ENCODE peak calls at places on chromosomes 4 and X, in six cellular contexts. I is tibial artery, Z is neural progenitor cell, E is GM23248, W is right cardiac atrium, A is cardiac muscle cell. X is an unnamed sample.

GRCh38 chr4:60865238-60865637 is 334.9 kb upstream of the ADGRL3 start:
- DNase-seq in E (no peak), Z (peak; percentile 53), A (peak; percentile 29), I (no peak), W (no peak), X (no peak)

GRCh38 chr4:176193898-176194297 is 1.5 kb downstream of the SPATA4 start:
- DNase-seq in A (peak; percentile 21), Z (no peak), I (no peak), E (peak; percentile 96), W (no peak), X (no peak)

GRCh38 chrX:103051260-103051789 is 12.6 kb downstream of the BEX1 start:
- DNase-seq in A (no peak), Z (no peak), W (no peak), I (no peak), E (no peak), X (no peak)

GRCh38 chrX:70455366-70456202 is 10.9 kb downstream of the DLG3 start:
- DNase-seq in Z (peak; percentile 60), W (no peak), I (no peak), A (no peak), E (no peak), X (no peak)

GRCh38 chr4:41525129-41525528 is 12.8 kb upstream of the LIMCH1 start:
- DNase-seq in E (no peak), Z (peak; percentile 75), W (no peak), A (peak; percentile 83), I (no peak), X (no peak)

GRCh38 chr4:121923306-121923705 is 28.6 kb downstream of the TRPC3 start:
- DNase-seq in E (no peak), Z (no peak), A (no peak), I (no peak), W (no peak), X (no peak)

GRCh38 chrX:74179071-74179470 is 124.9 kb upstream of the ZCCHC13 start:
- DNase-seq in E (peak; percentile 39), W (no peak), I (no peak), A (peak; percentile 43), Z (no peak), X (no peak)

GRCh38 chrX:134537179-134537945 is 77.4 kb downstream of the HPRT1 start:
- DNase-seq in Z (no peak), I (no peak), E (peak; percentile 73), W (no peak), A (peak; percentile 85), X (no peak)

GRCh38 chrX:135518161-135518560 is 2.3 kb upstream of the INTS6L start:
- DNase-seq in A (no peak), Z (no peak), I (no peak), E (no peak), W (no peak), X (no peak)

GRCh38 chrX:66018585-66019309 is 21.1 kb downstream of the VSIG4 start:
- DNase-seq in A (no peak), Z (no peak), I (no peak), E (no peak), W (no peak), X (no peak)

GRCh38 chr4:8647626-8648025 is 55.1 kb downstream of the CPZ start:
- DNase-seq in W (no peak), I (no peak), Z (no peak), A (no peak), E (no peak), X (no peak)

GRCh38 chr4:173535932-173536331 is 5.9 kb upstream of the HAND2 start:
- DNase-seq in E (peak; percentile 14), I (no peak), Z (no peak), A (no peak), W (no peak), X (no peak)

GRCh38 chrX:23478561-23478960 is 143.9 kb downstream of the PTCHD1 start:
- DNase-seq in A (no peak), W (no peak), I (no peak), Z (no peak), E (no peak), X (no peak)

GRCh38 chr4:115030281-115030680 is 83.1 kb downstream of the NDST4 start:
- DNase-seq in Z (no peak), I (no peak), E (peak; percentile 55), A (no peak), W (no peak), X (no peak)

DNA sequence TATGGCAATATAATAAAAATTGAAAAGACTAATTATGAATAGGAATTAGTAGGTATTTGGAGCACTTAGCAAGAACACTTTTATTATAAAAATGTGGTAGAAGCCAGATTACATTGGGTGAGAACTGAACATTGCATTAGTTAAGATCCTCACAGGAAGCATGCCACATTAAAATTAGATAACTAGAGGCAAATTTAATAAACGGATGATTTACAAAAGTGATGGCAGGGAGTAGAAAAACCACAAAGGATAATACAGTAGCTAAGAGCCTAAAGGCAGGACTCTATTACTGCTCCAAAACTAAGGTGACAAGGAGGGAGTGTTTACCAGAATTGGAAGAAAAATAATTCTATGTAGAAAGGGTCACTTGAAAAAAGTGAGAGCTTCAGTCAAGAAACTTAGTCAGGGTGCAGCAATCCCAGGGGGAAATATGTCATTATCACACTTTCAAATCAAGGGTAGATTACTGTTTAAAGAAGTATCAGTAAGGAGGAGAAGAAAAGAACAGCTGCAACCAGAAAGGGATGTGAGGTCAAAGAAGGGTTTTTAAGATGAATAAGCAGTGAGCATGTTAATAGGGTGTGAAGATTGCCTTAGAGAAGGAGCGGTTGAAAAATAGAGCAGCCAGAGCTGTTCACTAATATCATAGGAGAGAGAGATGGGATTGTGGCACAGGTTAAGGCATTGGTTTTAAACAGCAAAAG is 84.6 kb downstream of the NDST4 start:
- DNase-seq in Z (no peak), I (no peak), E (peak; percentile 8), W (no peak), A (no peak), X (no peak)
- H3K4me1 ChIP-seq in Z (no peaks in the 10 kb centered on the region), I (no peaks in the 10 kb centered on the region), E (peaks cover 31% of the 10 kb centered on the region), W (no peaks in the 10 kb centered on the region), A (no peaks in the 10 kb centered on the region), X (no peaks in the 10 kb centered on the region)

GRCh38 chr4:184331155-184331995 is 113.7 kb upstream of the ENPP6 start:
- DNase-seq in I (no peak), Z (no peak), A (no peak), E (no peak), W (no peak), X (no peak)

GRCh38 chr4:184324939-184325477 is 107.3 kb upstream of the ENPP6 start:
- DNase-seq in Z (no peak), A (no peak), I (no peak), W (no peak), E (no peak), X (no peak)

GRCh38 chr4:184329235-184330007 is 111.7 kb upstream of the ENPP6 start:
- DNase-seq in A (peak; percentile 64), I (no peak), W (no peak), Z (no peak), E (no peak), X (no peak)

GRCh38 chr4:184328022-184328736 is 110.5 kb upstream of the ENPP6 start:
- DNase-seq in I (no peak), Z (no peak), E (no peak), W (no peak), A (no peak), X (no peak)

DNA sequence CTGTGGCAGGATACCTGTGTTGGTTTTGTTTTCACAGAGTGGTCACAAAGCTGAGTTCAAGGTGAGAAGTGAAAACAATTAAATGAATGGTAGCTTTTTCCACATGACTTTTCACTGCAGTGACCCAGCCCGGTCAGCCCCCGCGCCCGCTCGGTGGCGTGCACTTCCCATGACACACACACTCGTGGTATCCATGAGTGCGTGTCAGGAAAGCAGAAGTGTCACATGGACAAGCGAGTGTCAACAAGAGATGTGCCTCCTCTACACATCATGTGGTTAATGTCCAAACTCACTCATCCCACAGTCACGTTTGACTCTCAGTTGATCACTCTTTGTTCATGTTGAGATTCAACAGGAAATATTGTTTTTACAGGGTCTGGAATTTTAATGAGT is 112.3 kb upstream of the ENPP6 start:
- DNase-seq in E (no peak), I (peak; percentile 65), A (no peak), W (peak; percentile 73), Z (no peak), X (peak; percentile 64)
- H3K27ac ChIP-seq in E (no peak overlapping the region), I (no peak overlapping the region), A (no peak overlapping the region), W (no peak overlapping the region), Z (no peak overlapping the region), X (no peak overlapping the region)

GRCh38 chr4:143668930-143669553 is 31.4 kb downstream of the FREM3 start:
- DNase-seq in I (no peak), A (no peak), W (no peak), Z (no peak), E (no peak), X (no peak)

DNA sequence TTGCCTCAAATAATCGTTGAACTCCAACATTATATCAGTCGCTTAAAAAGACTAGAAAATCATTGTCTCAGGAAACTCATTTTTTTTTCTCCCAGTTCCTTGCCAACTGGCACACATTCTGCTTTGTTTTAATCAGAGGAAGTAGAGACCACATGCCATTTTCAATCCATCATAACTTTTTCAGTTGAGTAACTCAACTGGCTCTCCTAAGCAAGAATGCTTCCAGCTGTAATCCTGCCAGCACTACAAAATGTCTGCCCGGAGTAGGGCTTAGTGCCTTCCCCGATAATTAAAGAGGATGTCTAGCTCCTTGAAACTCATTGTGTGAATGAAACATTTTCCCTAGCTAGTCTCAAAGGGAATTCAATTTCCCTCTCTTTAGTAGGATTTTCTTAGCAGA is 33.0 kb downstream of the FREM3 start:
- DNase-seq in A (peak; percentile 96), I (peak; percentile 56), Z (peak; percentile 31), E (peak; percentile 75), W (peak; percentile 64), X (no peak)
- H3K4me3 ChIP-seq in A (no peak overlapping the region), I (no peak overlapping the region), Z (no peak overlapping the region), E (peak overlapping the region; percentile 39), W (no peak overlapping the region), X (peak overlapping the region; percentile 31)

GRCh38 chrX:41692162-41692749 is 3.5 kb downstream of the GPR34 start:
- DNase-seq in A (peak; percentile 86), Z (no peak), E (peak; percentile 40), W (no peak), I (no peak), X (no peak)

GRCh38 chrX:41688154-41688553 is 619 bp upstream of the GPR34 start:
- DNase-seq in W (no peak), A (no peak), Z (no peak), E (no peak), I (no peak), X (no peak)

GRCh38 chrX:41686788-41687187 is 2.0 kb upstream of the GPR34 start:
- DNase-seq in I (no peak), Z (no peak), E (no peak), A (peak; percentile 10), W (no peak), X (no peak)

GRCh38 chrX:41688835-41689234 is at the start of gene GPR34:
- DNase-seq in W (no peak), Z (no peak), A (no peak), I (peak; percentile 24), E (no peak), X (no peak)

DNA sequence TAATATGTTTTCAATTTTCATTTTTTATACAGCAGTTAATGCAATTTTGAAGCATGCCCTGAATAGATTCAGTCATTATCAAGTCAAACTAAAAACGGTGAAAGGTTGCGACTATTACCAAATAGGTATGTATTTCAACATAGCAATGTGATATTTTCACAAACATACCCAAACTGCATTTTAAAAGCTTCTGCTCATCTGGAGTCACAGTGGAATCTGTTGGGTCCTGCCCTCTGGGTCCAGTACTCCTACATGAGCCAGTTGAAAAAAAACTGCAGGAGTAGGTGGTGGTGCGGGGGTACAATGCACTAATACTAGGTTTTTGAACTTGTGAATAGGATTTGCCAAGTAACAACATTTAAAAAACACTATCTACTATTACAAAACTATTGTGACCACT is 938 bp downstream of the GPR34 start:
- DNase-seq in Z (no peak), W (no peak), E (no peak), A (peak; percentile 14), I (no peak), X (no peak)
- H3K4me1 ChIP-seq in Z (no peaks in the 10 kb centered on the region), W (no peaks in the 10 kb centered on the region), E (no peaks in the 10 kb centered on the region), A (no peaks in the 10 kb centered on the region), I (peaks cover 2% of the 10 kb centered on the region), X (no peaks in the 10 kb centered on the region)